ENCODE peak calls at places on chromosomes 3 and 15, in eight cellular contexts. A is pancreas, E is endodermal cell, U is testis, Q is neural progenitor cell, F is mammary epithelial cell, N is HAP-1, M is H9. O is an unnamed sample.
A peak's percentile ranks its signal among the peaks of the same experiment; 100 is the strongest.

GRCh38 chr3:168889666-168890065 is 773.8 kb downstream of the MECOM start:
- DNase-seq in A (no peak), E (peak; percentile 53), U (no peak), Q (no peak), F (peak; percentile 29), N (no peak), M (peak; percentile 35), O (no peak)

GRCh38 chr3:88291516-88291915 is 141.8 kb downstream of the C3orf38 start:
- DNase-seq in A (no peak), E (no peak), U (no peak), Q (no peak), F (no peak), N (no peak), M (no peak), O (no peak)

GRCh38 chr3:129723558-129724324 is 117.3 kb upstream of the PLXND1 start:
- DNase-seq in A (no peak), E (no peak), U (peak; percentile 74), Q (peak; percentile 18), F (peak; percentile 89), N (no peak), M (no peak), O (peak; percentile 29)

GRCh38 chr3:197317250-197317963 is 19.0 kb upstream of the DLG1 start:
- DNase-seq in A (no peak), E (no peak), U (no peak), Q (no peak), F (peak; percentile 89), N (no peak), M (no peak), O (no peak)

GRCh38 chr3:184015381-184016019 is 2.2 kb downstream of the ABCC5 start:
- DNase-seq in A (no peak), E (no peak), U (peak; percentile 41), Q (no peak), F (no peak), N (peak; percentile 91), M (no peak), O (peak; percentile 60)

GRCh38 chr15:81301815-81302399 is 22.0 kb downstream of the STARD5 start:
- DNase-seq in A (no peak), E (no peak), U (no peak), Q (no peak), F (no peak), N (no peak), M (no peak), O (peak; percentile 64)

GRCh38 chr3:42120866-42121265 is 29.7 kb downstream of the TRAK1 start:
- DNase-seq in A (no peak), E (no peak), U (no peak), Q (no peak), F (peak; percentile 82), N (no peak), M (no peak), O (no peak)

GRCh38 chr15:47507221-47507985 is 209.9 kb upstream of the SEMA6D start:
- DNase-seq in A (no peak), E (no peak), U (no peak), Q (no peak), F (no peak), N (no peak), M (no peak), O (no peak)

GRCh38 chr15:69484837-69485236 is 32.2 kb downstream of the RPLP1 start:
- DNase-seq in A (no peak), E (no peak), U (no peak), Q (no peak), F (no peak), N (no peak), M (no peak), O (peak; percentile 21)

GRCh38 chr3:71214797-71215196 is 368.7 kb downstream of the FOXP1 start:
- DNase-seq in A (no peak), E (no peak), U (no peak), Q (no peak), F (no peak), N (no peak), M (no peak), O (no peak)

GRCh38 chr3:71219744-71220638 is 363.5 kb downstream of the FOXP1 start:
- DNase-seq in A (no peak), E (peak; percentile 59), U (no peak), Q (no peak), F (no peak), N (no peak), M (no peak), O (no peak)

GRCh38 chr3:71215351-71215750 is 368.2 kb downstream of the FOXP1 start:
- DNase-seq in A (no peak), E (no peak), U (no peak), Q (no peak), F (no peak), N (no peak), M (no peak), O (no peak)

GRCh38 chr3:71218508-71218907 is 365.0 kb downstream of the FOXP1 start:
- DNase-seq in A (no peak), E (no peak), U (no peak), Q (no peak), F (no peak), N (no peak), M (no peak), O (no peak)

GRCh38 chr3:71217640-71218222 is 365.8 kb downstream of the FOXP1 start:
- DNase-seq in A (no peak), E (no peak), U (no peak), Q (peak; percentile 12), F (no peak), N (no peak), M (no peak), O (no peak)
- H3K27me3 ChIP-seq in A (no peaks in the 10 kb centered on the region), E (no peaks in the 10 kb centered on the region), U (no peaks in the 10 kb centered on the region), Q (no peaks in the 10 kb centered on the region), F (no peaks in the 10 kb centered on the region), N (no peaks in the 10 kb centered on the region), M (no peaks in the 10 kb centered on the region), O (no peaks in the 10 kb centered on the region)

GRCh38 chr3:31466016-31466415 is 66.7 kb upstream of the STT3B start:
- DNase-seq in A (no peak), E (no peak), U (no peak), Q (no peak), F (no peak), N (no peak), M (no peak), O (no peak)
- H3K27me3 ChIP-seq in A (no peaks in the 10 kb centered on the region), E (no peaks in the 10 kb centered on the region), U (no peaks in the 10 kb centered on the region), Q (no peaks in the 10 kb centered on the region), F (peaks cover 17% of the 10 kb centered on the region), N (no peaks in the 10 kb centered on the region), M (no peaks in the 10 kb centered on the region), O (no peaks in the 10 kb centered on the region)

GRCh38 chr3:149600619-149601018 is 57.2 kb downstream of the WWTR1 start:
- DNase-seq in A (no peak), E (no peak), U (no peak), Q (no peak), F (no peak), N (no peak), M (no peak), O (no peak)

GRCh38 chr3:149603126-149604074 is 54.4 kb downstream of the WWTR1 start:
- DNase-seq in A (no peak), E (no peak), U (no peak), Q (no peak), F (no peak), N (peak; percentile 99), M (no peak), O (no peak)

GRCh38 chr3:149604125-149604851 is 53.5 kb downstream of the WWTR1 start:
- DNase-seq in A (no peak), E (peak; percentile 79), U (no peak), Q (peak; percentile 69), F (no peak), N (no peak), M (peak; percentile 63), O (no peak)

GRCh38 chr3:149596136-149596770 is 61.6 kb downstream of the WWTR1 start:
- DNase-seq in A (no peak), E (no peak), U (no peak), Q (no peak), F (no peak), N (no peak), M (no peak), O (no peak)

GRCh38 chr3:149599236-149599635 is 58.6 kb downstream of the WWTR1 start:
- DNase-seq in A (no peak), E (no peak), U (peak; percentile 41), Q (no peak), F (no peak), N (no peak), M (no peak), O (no peak)
- H3K27me3 ChIP-seq in A (no peaks in the 10 kb centered on the region), E (no peaks in the 10 kb centered on the region), U (no peaks in the 10 kb centered on the region), Q (no peaks in the 10 kb centered on the region), F (no peaks in the 10 kb centered on the region), N (no peaks in the 10 kb centered on the region), M (no peaks in the 10 kb centered on the region), O (no peaks in the 10 kb centered on the region)

GRCh38 chr15:52804526-52805081 is 14.5 kb upstream of the ONECUT1 start:
- DNase-seq in A (peak; percentile 65), E (peak; percentile 84), U (no peak), Q (peak; percentile 57), F (no peak), N (no peak), M (peak; percentile 82), O (no peak)
- H3K27me3 ChIP-seq in A (no peaks in the 10 kb centered on the region), E (peaks cover 84% of the 10 kb centered on the region), U (no peaks in the 10 kb centered on the region), Q (peaks cover 100% of the 10 kb centered on the region), F (peaks cover 48% of the 10 kb centered on the region), N (no peaks in the 10 kb centered on the region), M (peaks cover 17% of the 10 kb centered on the region), O (peaks cover 100% of the 10 kb centered on the region)

GRCh38 chr3:126663750-126664149 is 8.8 kb upstream of the TXNRD3 start:
- DNase-seq in A (no peak), E (no peak), U (no peak), Q (no peak), F (no peak), N (no peak), M (no peak), O (no peak)

GRCh38 chr3:126666600-126667528 is 11.9 kb upstream of the TXNRD3 start:
- DNase-seq in A (no peak), E (no peak), U (no peak), Q (no peak), F (no peak), N (no peak), M (no peak), O (no peak)

GRCh38 chr3:126664591-126665214 is 9.8 kb upstream of the TXNRD3 start:
- DNase-seq in A (no peak), E (peak; percentile 73), U (no peak), Q (peak; percentile 76), F (no peak), N (no peak), M (peak; percentile 47), O (no peak)

GRCh38 chr3:126666002-126666401 is 11.1 kb upstream of the TXNRD3 start:
- DNase-seq in A (no peak), E (no peak), U (no peak), Q (no peak), F (no peak), N (no peak), M (no peak), O (no peak)

GRCh38 chr3:126665221-126665936 is 10.5 kb upstream of the TXNRD3 start:
- DNase-seq in A (no peak), E (no peak), U (no peak), Q (peak; percentile 23), F (no peak), N (no peak), M (no peak), O (no peak)
- H3K27me3 ChIP-seq in A (no peaks in the 10 kb centered on the region), E (peaks cover 13% of the 10 kb centered on the region), U (no peaks in the 10 kb centered on the region), Q (peaks cover 67% of the 10 kb centered on the region), F (peaks cover 9% of the 10 kb centered on the region), N (no peaks in the 10 kb centered on the region), M (no peaks in the 10 kb centered on the region), O (peaks cover 28% of the 10 kb centered on the region)

O was measured in transverse colon.